ENCODE peak calls at places on chromosomes 6 and 20, in five cellular contexts. K is CD8-positive, alpha-beta T cell; O is cardiac muscle cell; P is heart left ventricle; E is lower lobe of right lung. Y is an unnamed sample.

GRCh38 chr6:168683621-168684020 is 242.6 kb downstream of the SMOC2 start:
- DNase-seq in K (no peak), O (no peak), P (no peak), E (no peak), Y (no peak)

GRCh38 chr6:101845621-101846020 is 452.1 kb downstream of the GRIK2 start:
- DNase-seq in K (no peak), O (no peak), P (no peak), E (no peak), Y (no peak)

GRCh38 chr6:26249709-26249958 is 115.4 kb upstream of the BTN3A2 start:
- DNase-seq in K (no peak), O (no peak), P (no peak), E (no peak), Y (no peak)

GRCh38 chr6:166713608-166714510 is 86.8 kb upstream of the RPS6KA2 start:
- DNase-seq in K (no peak), O (no peak), P (no peak), E (no peak), Y (no peak)

GRCh38 chr6:10733151-10733715 is 10.4 kb downstream of the TMEM14C start:
- DNase-seq in K (peak), O (no peak), P (no peak), E (no peak), Y (no peak)

GRCh38 chr20:7161690-7162089 is 394.2 kb downstream of the BMP2 start:
- DNase-seq in K (no peak), O (peak), P (no peak), E (no peak), Y (peak)

GRCh38 chr20:33561981-33562601 is 72.2 kb downstream of the CBFA2T2 start:
- DNase-seq in K (no peak), O (peak), P (peak), E (no peak), Y (no peak)

GRCh38 chr20:50464026-50464724 is 46.0 kb upstream of the PTPN1 start:
- DNase-seq in K (peak), O (peak), P (peak), E (peak), Y (peak)

GRCh38 chr6:52410979-52411378 is 9.2 kb upstream of the EFHC1 start:
- DNase-seq in K (no peak), O (no peak), P (no peak), E (no peak), Y (no peak)

GRCh38 chr6:45569210-45569945 is 191.6 kb upstream of the SUPT3H start:
- DNase-seq in K (no peak), O (no peak), P (peak), E (peak), Y (no peak)

GRCh38 chr20:62025832-62026563 is 39.7 kb downstream of the TAF4 start:
- DNase-seq in K (peak), O (peak), P (no peak), E (no peak), Y (peak)

GRCh38 chr6:20411544-20411943 is 9.9 kb downstream of the E2F3 start:
- DNase-seq in K (no peak), O (no peak), P (no peak), E (no peak), Y (no peak)

GRCh38 chr6:155498370-155498769 is 42.7 kb upstream of the NOX3 start:
- DNase-seq in K (no peak), O (no peak), P (no peak), E (no peak), Y (no peak)

GRCh38 chr20:24063100-24063499 is 74.5 kb upstream of the GGTLC1 start:
- DNase-seq in K (no peak), O (no peak), P (no peak), E (no peak), Y (no peak)

GRCh38 chr6:53233309-53233708 is 84.7 kb upstream of the GCM1 start:
- DNase-seq in K (no peak), O (no peak), P (no peak), E (no peak), Y (no peak)

GRCh38 chr6:30325873-30326445 is 768 bp upstream of the TRIM39 start:
- DNase-seq in K (peak), O (no peak), P (no peak), E (no peak), Y (no peak)

GRCh38 chr6:157518399-157519250 is 137.6 kb downstream of the ZDHHC14 start:
- DNase-seq in K (no peak), O (peak), P (peak), E (no peak), Y (no peak)

GRCh38 chr6:119034827-119035458 is 43.5 kb downstream of the FAM184A start:
- DNase-seq in K (no peak), O (peak), P (no peak), E (no peak), Y (no peak)

GRCh38 chr6:102680413-102680812 is 1286.9 kb downstream of the GRIK2 start:
- DNase-seq in K (no peak), O (no peak), P (no peak), E (no peak), Y (no peak)

GRCh38 chr20:16441526-16442164 is 131.6 kb downstream of the KIF16B start:
- DNase-seq in K (no peak), O (no peak), P (no peak), E (no peak), Y (no peak)
- TF ChIP-seq CTCF in K (no peak), O (no peak), P (no peak), E (no peak), Y (no peak)

GRCh38 chr6:158751842-158752424 is 67.2 kb downstream of the EZR start:
- DNase-seq in K (no peak), O (no peak), P (no peak), E (no peak), Y (no peak)
- H3K27ac ChIP-seq in K (no peak), O (peak), P (no peak), E (no peak), Y (no peak)

DNA sequence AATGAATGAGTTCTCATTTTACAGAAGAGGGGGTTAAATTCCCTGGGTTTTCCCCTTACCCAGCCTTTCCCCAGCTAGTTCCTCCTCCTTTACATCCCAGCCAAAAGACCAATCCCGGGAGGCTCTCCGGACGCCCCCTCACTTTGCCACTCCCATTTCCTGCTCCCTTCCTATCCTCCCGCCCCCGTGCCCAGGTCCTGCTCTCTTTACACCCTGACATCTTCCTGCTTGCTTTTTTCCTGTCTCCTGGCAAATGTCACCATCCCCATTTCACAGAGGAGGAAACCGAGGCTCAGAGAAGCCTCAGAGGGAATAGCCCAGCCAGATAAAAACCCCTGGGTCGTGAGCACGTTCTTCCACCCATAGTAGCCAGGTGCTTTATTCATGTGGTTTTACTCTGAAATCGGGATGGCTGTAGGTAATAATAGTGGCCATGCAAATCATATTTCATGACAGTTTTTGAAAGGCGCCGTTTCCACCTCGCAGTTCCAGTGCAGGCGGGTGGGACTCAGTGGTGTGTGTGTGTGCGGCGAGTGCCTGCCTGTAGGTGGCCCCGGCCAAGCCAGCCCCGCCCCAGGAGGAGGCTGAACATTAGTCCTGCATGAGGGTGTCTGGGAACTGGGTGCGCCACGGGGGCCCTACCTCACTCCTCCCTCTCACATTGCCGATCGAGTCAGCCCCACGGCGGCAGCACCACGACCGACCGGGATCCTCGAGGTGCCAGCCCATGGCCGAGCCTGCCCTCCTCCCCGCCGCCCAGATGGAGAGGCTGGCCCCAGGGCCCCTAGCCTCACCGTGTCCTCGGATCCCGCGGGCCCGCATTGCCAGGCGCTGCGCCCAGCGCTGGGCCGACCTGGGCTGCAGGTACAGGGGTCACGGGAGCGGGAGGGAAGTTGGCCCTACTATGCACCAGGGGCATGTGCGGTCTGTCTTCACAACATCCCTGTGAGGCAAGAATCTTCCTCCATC is at the start of gene ARHGAP40:
- DNase-seq in K (no peak), O (no peak), P (no peak), E (peak), Y (no peak)
- TF ChIP-seq CTCF in K (no peak), O (peak), P (no peak), E (no peak), Y (no peak)

GRCh38 chr20:17611540-17612286 is 41.8 kb downstream of the DSTN start:
- DNase-seq in K (no peak), O (peak), P (no peak), E (peak), Y (no peak)
- H3K27ac ChIP-seq in K (peak), O (peak), P (no peak), E (peak), Y (peak)